ENCODE peak calls at places on chromosomes 2 and 18, in nine cellular contexts. X is activated CD4-positive, CD25-positive, alpha-beta regulatory T cell; Q is fibroblast of lung; L is endodermal cell; E is LoVo; Z is fibroblast of pulmonary artery; S is activated CD8-positive, alpha-beta memory T cell treated with anti-CD3 and anti-CD28 coated beads, Interleukin-2, amount 10 ng/mL, durations not matched to agents 7 days and 5 days; M is H54; O is kidney glomerular epithelial cell. F is an unnamed sample.
A peak's percentile ranks its signal among the peaks of the same experiment; 100 is the strongest.

GRCh38 chr2:176151199-176152099 is at the start of gene HOXD4:
- DNase-seq in M (no peak), E (no peak), L (peak; percentile 78), S (no peak), Z (no peak), X (no peak), Q (peak; percentile 66), O (peak; percentile 40), F (peak; percentile 56)

GRCh38 chr18:13247506-13247905 is 28.9 kb downstream of the LDLRAD4 start:
- DNase-seq in Z (no peak), S (no peak), E (no peak), L (peak; percentile 29), M (no peak), X (no peak), Q (no peak), O (no peak), F (no peak)

GRCh38 chr18:58468191-58468590 is 160.7 kb downstream of the ALPK2 start:
- DNase-seq in M (no peak), S (no peak), X (no peak), Z (no peak), O (no peak), L (no peak), Q (no peak), E (no peak), F (no peak)

GRCh38 chr2:2542966-2543555 is 212.0 kb upstream of the MYT1L start:
- DNase-seq in M (no peak), Z (no peak), E (no peak), Q (no peak), X (no peak), O (no peak), L (peak; percentile 82), S (no peak), F (peak; percentile 87)

GRCh38 chr2:71524476-71524875 is 71.1 kb downstream of the DYSF start:
- DNase-seq in M (no peak), O (no peak), Z (no peak), S (no peak), E (no peak), X (no peak), Q (no peak), L (peak; percentile 29), F (no peak)

GRCh38 chr2:10165282-10165681 is 42.7 kb downstream of the RRM2 start:
- DNase-seq in X (no peak), L (peak; percentile 40), Q (no peak), M (no peak), Z (no peak), O (no peak), E (no peak), S (no peak), F (no peak)

GRCh38 chr2:155633887-155634570 is 698.5 kb downstream of the NR4A2 start:
- DNase-seq in Z (no peak), E (no peak), X (no peak), M (peak; percentile 1), L (no peak), O (no peak), Q (no peak), S (no peak), F (no peak)

GRCh38 chr2:57333221-57333620 is 713.4 kb upstream of the VRK2 start:
- DNase-seq in S (no peak), M (no peak), Z (no peak), Q (no peak), X (no peak), L (no peak), E (no peak), O (no peak), F (no peak)

GRCh38 chr2:237927135-237927534 is 39.7 kb upstream of the UBE2F start:
- DNase-seq in Z (no peak), Q (no peak), E (no peak), S (no peak), L (peak; percentile 72), O (peak; percentile 1), X (no peak), M (no peak), F (no peak)

GRCh38 chr18:74476154-74476553 is 19.0 kb upstream of the DIPK1C start:
- DNase-seq in O (no peak), E (no peak), Q (no peak), X (no peak), S (no peak), M (no peak), L (peak; percentile 85), Z (peak; percentile 36), F (peak; percentile 70)

GRCh38 chr2:88690591-88691338 is 708 bp upstream of the RPIA start:
- DNase-seq in O (no peak), M (peak; percentile 14), Q (no peak), L (no peak), Z (peak; percentile 10), X (peak; percentile 22), S (peak; percentile 73), E (peak; percentile 44), F (no peak)

GRCh38 chr2:209473930-209474419 is 50.1 kb downstream of the MAP2 start:
- DNase-seq in Z (peak; percentile 97), Q (peak; percentile 98), L (no peak), X (no peak), S (no peak), M (no peak), O (peak; percentile 75), E (peak; percentile 46), F (no peak)

GRCh38 chr2:226464380-226464779 is 335.2 kb downstream of the IRS1 start:
- DNase-seq in Z (no peak), Q (no peak), L (no peak), X (no peak), O (no peak), S (no peak), E (no peak), M (no peak), F (no peak)

GRCh38 chr2:42931147-42931817 is 138.9 kb upstream of the HAAO start:
- DNase-seq in Q (no peak), E (no peak), X (no peak), M (no peak), Z (no peak), S (no peak), L (peak; percentile 92), O (no peak), F (peak; percentile 47)

GRCh38 chr2:218858671-218859555 is 692 bp upstream of the WNT6 start:
- DNase-seq in E (no peak), Z (no peak), O (no peak), S (no peak), X (no peak), M (no peak), Q (no peak), L (peak; percentile 81), F (peak; percentile 63)

GRCh38 chr2:2028041-2028440 is 283.7 kb upstream of the PXDN start:
- DNase-seq in Z (no peak), M (no peak), E (no peak), X (no peak), L (no peak), S (no peak), Q (no peak), O (no peak), F (no peak)

GRCh38 chr2:11250400-11251277 is 93.8 kb downstream of the ROCK2 start:
- DNase-seq in M (no peak), E (no peak), L (no peak), Z (peak; percentile 42), S (no peak), O (no peak), X (no peak), Q (peak; percentile 48), F (no peak)

GRCh38 chr2:147989809-147990403 is 30.6 kb downstream of the ORC4 start:
- DNase-seq in X (no peak), M (peak; percentile 6), Q (peak; percentile 37), O (peak; percentile 72), L (no peak), S (no peak), Z (peak; percentile 79), E (peak; percentile 10), F (peak; percentile 3)

GRCh38 chr2:224584111-224584764 is 925 bp downstream of the CUL3 start:
- DNase-seq in Z (peak; percentile 48), M (no peak), S (peak; percentile 50), O (no peak), E (peak; percentile 7), Q (peak; percentile 53), L (peak; percentile 66), X (peak; percentile 12), F (peak; percentile 61)

GRCh38 chr2:73700661-73701447 is 36.3 kb downstream of the TPRKB start:
- DNase-seq in O (no peak), Z (no peak), E (no peak), Q (no peak), L (no peak), M (no peak), X (no peak), S (no peak), F (no peak)

GRCh38 chr2:26725516-26725810 is 32.9 kb downstream of the KCNK3 start:
- DNase-seq in Q (no peak), E (no peak), X (no peak), L (no peak), Z (no peak), O (no peak), M (no peak), S (no peak), F (no peak)

GRCh38 chr18:35851286-35851967 is 121.1 kb upstream of the RMP24 start:
- DNase-seq in E (no peak), Q (no peak), X (no peak), L (peak; percentile 88), Z (no peak), O (no peak), S (no peak), M (no peak), F (no peak)

GRCh38 chr18:37470986-37471385 is 94.6 kb downstream of the CELF4 start:
- DNase-seq in L (no peak), Q (no peak), S (no peak), M (no peak), Z (no peak), O (no peak), E (no peak), X (no peak), F (no peak)

GRCh38 chr18:13232060-13232917 is 13.7 kb downstream of the LDLRAD4 start:
- DNase-seq in Z (no peak), M (no peak), X (no peak), S (no peak), E (no peak), O (no peak), Q (peak; percentile 13), L (no peak), F (no peak)

GRCh38 chr18:62279561-62279960 is 45.5 kb upstream of the TNFRSF11A start:
- DNase-seq in X (no peak), E (no peak), S (no peak), M (no peak), L (no peak), Q (no peak), O (no peak), Z (no peak), F (peak; percentile 14)

GRCh38 chr18:34704823-34705222 is 5.3 kb upstream of the DTNA start:
- DNase-seq in S (no peak), X (no peak), E (no peak), O (no peak), L (no peak), Q (no peak), Z (no peak), M (no peak), F (no peak)

GRCh38 chr2:201882353-201883095 is 76.2 kb downstream of the CDK15 start:
- DNase-seq in M (no peak), Z (peak; percentile 36), E (no peak), O (no peak), S (no peak), L (no peak), Q (peak; percentile 74), X (no peak), F (peak; percentile 62)

GRCh38 chr18:79483971-79484491 is 88.3 kb downstream of the NFATC1 start:
- DNase-seq in S (no peak), O (no peak), Z (no peak), X (no peak), E (no peak), M (no peak), L (no peak), Q (no peak), F (no peak)

GRCh38 chr2:18356676-18357075 is 203.8 kb downstream of the RDH14 start:
- DNase-seq in E (no peak), O (peak; percentile 20), L (no peak), M (no peak), X (no peak), Z (peak; percentile 52), S (no peak), Q (peak; percentile 73), F (no peak)

GRCh38 chr2:100577777-100578176 is 15.0 kb downstream of the PDCL3 start:
- DNase-seq in E (no peak), O (no peak), L (no peak), S (no peak), M (peak; percentile 30), Q (peak; percentile 19), X (no peak), Z (no peak), F (no peak)

GRCh38 chr2:26861610-26862224 is 13.8 kb downstream of the DPYSL5 start:
- DNase-seq in Z (no peak), Q (no peak), X (no peak), O (no peak), L (no peak), E (no peak), S (no peak), M (no peak), F (no peak)

F was measured in retina.